ENCODE peak calls at places on chromosomes 16 and 17, in ten cellular contexts. Q, A, D, L, B, J, V, I, E and G are unnamed samples.
A peak's percentile ranks its signal among the peaks of the same experiment; 100 is the strongest.

GRCh38 chr17:77209330-77209748 is 68.6 kb downstream of the SEC14L1 start:
- DNase-seq in L (no peak), A (no peak), B (no peak), Q (no peak), J (no peak), D (no peak), E (no peak), V (no peak), I (no peak), G (no peak)

GRCh38 chr16:866252-866651 is 65.7 kb upstream of the GNG13 start:
- DNase-seq in B (no peak), A (no peak), V (no peak), I (no peak), E (no peak), Q (no peak), J (no peak), L (no peak), D (no peak), G (no peak)

GRCh38 chr16:82639666-82640336 is 13.0 kb downstream of the CDH13 start:
- DNase-seq in Q (no peak), D (peak; percentile 64), B (peak; percentile 67), I (no peak), J (peak; percentile 53), A (peak; percentile 42), L (peak; percentile 84), V (peak; percentile 82), E (peak; percentile 62), G (peak; percentile 56)

GRCh38 chr17:63434951-63435571 is 11.0 kb downstream of the CYB561 start:
- DNase-seq in J (peak; percentile 81), Q (no peak), I (peak; percentile 68), E (peak; percentile 96), B (peak; percentile 76), A (peak; percentile 37), D (no peak), L (no peak), V (no peak), G (peak; percentile 24)

GRCh38 chr16:65950211-65950610 is 416.3 kb upstream of the CDH5 start:
- DNase-seq in Q (no peak), D (no peak), L (no peak), B (no peak), E (no peak), J (no peak), V (no peak), I (no peak), A (no peak), G (no peak)

GRCh38 chr16:67030221-67030962 is 1.4 kb downstream of the CBFB start:
- DNase-seq in L (no peak), D (no peak), B (no peak), E (peak; percentile 46), I (no peak), A (no peak), V (no peak), J (no peak), Q (no peak), G (no peak)

GRCh38 chr16:20735504-20735903 is 6.1 kb downstream of the THUMPD1 start:
- DNase-seq in Q (no peak), D (no peak), V (no peak), E (no peak), J (no peak), A (no peak), I (no peak), L (no peak), B (no peak), G (peak; percentile 57)

GRCh38 chr16:83602797-83603735 is 204.7 kb upstream of the HSBP1 start:
- DNase-seq in Q (no peak), I (no peak), L (no peak), D (no peak), A (no peak), B (no peak), E (no peak), J (no peak), V (no peak), G (no peak)

GRCh38 chr16:85650864-85651811 is 37.6 kb downstream of the GINS2 start:
- DNase-seq in I (no peak), Q (no peak), B (no peak), D (no peak), V (peak; percentile 68), E (peak; percentile 92), L (no peak), A (no peak), J (no peak), G (no peak)

GRCh38 chr16:13892301-13892700 is 27.7 kb upstream of the ERCC4 start:
- DNase-seq in Q (no peak), V (no peak), I (no peak), L (no peak), J (no peak), D (no peak), A (no peak), E (no peak), B (no peak), G (no peak)

GRCh38 chr17:27456681-27457404 is 595 bp downstream of the KSR1 start:
- DNase-seq in I (no peak), E (no peak), B (no peak), L (no peak), V (peak; percentile 32), Q (no peak), J (no peak), A (no peak), D (no peak), G (no peak)

GRCh38 chr16:2854700-2855309 is 3.2 kb downstream of the PRSS22 start:
- DNase-seq in V (no peak), B (no peak), E (no peak), I (no peak), A (no peak), J (peak; percentile 24), Q (no peak), L (no peak), D (peak; percentile 16), G (no peak)

GRCh38 chr17:72150632-72151460 is 30.0 kb downstream of the SOX9 start:
- DNase-seq in I (no peak), J (no peak), V (peak; percentile 61), B (no peak), A (no peak), D (no peak), Q (no peak), E (no peak), L (no peak), G (no peak)

GRCh38 chr16:2500634-2500936 is 13.2 kb upstream of the ATP6V0C start:
- DNase-seq in I (no peak), L (no peak), E (no peak), V (peak; percentile 29), D (no peak), J (no peak), A (no peak), B (no peak), Q (no peak), G (no peak)

GRCh38 chr17:1491406-1492248 is 859 bp downstream of the MYO1C start:
- DNase-seq in Q (no peak), I (no peak), L (peak; percentile 79), V (peak; percentile 77), A (no peak), E (no peak), D (peak; percentile 68), B (no peak), J (no peak), G (peak; percentile 32)

GRCh38 chr16:17213974-17214373 is 256.8 kb downstream of the XYLT1 start:
- DNase-seq in L (no peak), J (no peak), D (no peak), V (no peak), I (no peak), B (no peak), E (no peak), A (no peak), Q (no peak), G (no peak)

GRCh38 chr16:17213025-17213424 is 257.7 kb downstream of the XYLT1 start:
- DNase-seq in D (no peak), J (no peak), L (no peak), Q (no peak), E (no peak), B (no peak), A (no peak), I (no peak), V (no peak), G (no peak)

GRCh38 chr16:17215306-17215705 is 255.5 kb downstream of the XYLT1 start:
- DNase-seq in E (no peak), D (no peak), A (no peak), Q (no peak), J (no peak), I (no peak), B (no peak), V (no peak), L (no peak), G (no peak)

GRCh38 chr16:17206712-17207111 is 264.0 kb downstream of the XYLT1 start:
- DNase-seq in Q (no peak), I (no peak), E (no peak), V (no peak), B (no peak), J (no peak), A (no peak), L (no peak), D (no peak), G (peak; percentile 46)

DNA sequence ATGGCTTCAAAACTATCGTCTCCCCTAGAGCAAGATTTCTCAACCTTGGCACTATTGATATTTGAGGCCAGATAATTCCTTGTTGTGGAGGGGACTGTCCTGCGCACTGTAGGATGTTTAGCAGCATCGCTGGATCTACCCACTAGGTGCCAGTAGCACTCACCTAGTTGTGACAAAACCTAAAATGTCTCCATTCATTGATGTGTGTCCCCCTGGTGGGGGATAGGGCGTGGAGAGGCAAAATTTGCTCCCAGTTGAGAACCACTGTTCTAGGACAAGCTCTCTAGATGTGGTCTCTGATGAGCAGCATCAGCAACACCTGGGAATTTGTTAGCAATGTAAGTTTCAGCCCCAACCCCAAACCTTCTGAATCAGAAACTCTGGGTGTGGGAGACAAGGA is 259.0 kb downstream of the XYLT1 start:
- DNase-seq in D (peak; percentile 35), B (no peak), A (peak; percentile 15), E (no peak), J (peak; percentile 5), V (peak; percentile 81), I (no peak), L (peak; percentile 60), Q (no peak), G (no peak)
- TF ChIP-seq CTCF in D (peak; percentile 42), B (peak; percentile 33), A (peak; percentile 86), E (no peak), J (peak; percentile 34), V (peak; percentile 78), I (peak; percentile 17), L (peak; percentile 76), Q (peak; percentile 35), G (peak; percentile 15)

GRCh38 chr17:42457107-42457787 is 1.4 kb upstream of the ATP6V0A1 start:
- DNase-seq in E (no peak), V (no peak), A (no peak), D (peak; percentile 65), Q (no peak), I (peak; percentile 80), L (no peak), J (no peak), B (no peak), G (no peak)
- H3K4me3 ChIP-seq in E (no peak overlapping the region), V (no peak overlapping the region), A (no peak overlapping the region), D (peak overlapping the region; percentile 100), Q (no peak overlapping the region), I (peak overlapping the region; percentile 24), L (no peak overlapping the region), J (no peak overlapping the region), B (no peak overlapping the region), G (no peak overlapping the region)

GRCh38 chr17:6996256-6997111 is 635 bp downstream of the ALOX12 start:
- DNase-seq in I (no peak), V (no peak), L (no peak), B (no peak), Q (no peak), A (no peak), E (no peak), D (no peak), J (no peak), G (no peak)
- TF ChIP-seq CTCF in I (no peak), V (no peak), L (no peak), B (no peak), Q (no peak), A (no peak), E (no peak), D (no peak), J (no peak), G (no peak)

GRCh38 chr16:68676113-68676860 is 31.2 kb downstream of the CDH3 start:
- DNase-seq in V (no peak), J (no peak), I (no peak), E (no peak), B (peak; percentile 88), L (no peak), Q (no peak), D (peak; percentile 35), A (no peak), G (no peak)
- H3K4me3 ChIP-seq in V (no peak overlapping the region), J (no peak overlapping the region), I (no peak overlapping the region), E (no peak overlapping the region), B (no peak overlapping the region), L (no peak overlapping the region), Q (no peak overlapping the region), D (no peak overlapping the region), A (no peak overlapping the region), G (no peak overlapping the region)